ENCODE peak calls at places on chromosome 16, in six cellular contexts. U is AG10803; D is activated naive CD8-positive, alpha-beta T cell treated with anti-CD3 and anti-CD28 coated beads for 36 hours; X is EL; N is retina; L is endothelial cell. J is an unnamed sample.

GRCh38 chr16:30163538-30163937 is 19.9 kb upstream of the CORO1A start:
- DNase-seq in U (no peak), D (no peak), X (no peak), N (no peak), L (no peak), J (no peak)

GRCh38 chr16:4535627-4536108 is 2.9 kb downstream of the CDIP1 start:
- DNase-seq in U (no peak), D (peak; percentile 58), X (no peak), N (no peak), L (no peak), J (no peak)

GRCh38 chr16:55480228-55480655 is 1.2 kb downstream of the MMP2 start:
- DNase-seq in U (peak; percentile 96), D (no peak), X (peak; percentile 91), N (peak; percentile 52), L (peak; percentile 41), J (peak; percentile 92)

GRCh38 chr16:19294156-19294649 is 8.7 kb downstream of the CLEC19A start:
- DNase-seq in U (no peak), D (peak; percentile 21), X (no peak), N (no peak), L (peak; percentile 8), J (peak; percentile 73)

GRCh38 chr16:57632568-57632967 is 4.1 kb downstream of the ADGRG1 start:
- DNase-seq in U (no peak), D (no peak), X (no peak), N (no peak), L (no peak), J (no peak)

GRCh38 chr16:64711026-64711425 is 410.8 kb downstream of the CDH11 start:
- DNase-seq in U (peak; percentile 53), D (no peak), X (peak; percentile 52), N (no peak), L (no peak), J (no peak)

GRCh38 chr16:70526403-70526802 is 2.8 kb downstream of the SF3B3 start:
- DNase-seq in U (no peak), D (no peak), X (no peak), N (no peak), L (no peak), J (no peak)

GRCh38 chr16:71762186-71762585 is 37.7 kb upstream of the PHLPP2 start:
- DNase-seq in U (peak; percentile 78), D (no peak), X (peak; percentile 69), N (no peak), L (no peak), J (no peak)

GRCh38 chr16:18969050-18969854 is 14.5 kb upstream of the TMC7 start:
- DNase-seq in U (peak; percentile 68), D (peak; percentile 67), X (peak; percentile 71), N (peak; percentile 90), L (peak; percentile 91), J (peak; percentile 88)

GRCh38 chr16:1054660-1055556 is 17.6 kb upstream of the SSTR5 start:
- DNase-seq in U (peak; percentile 37), D (peak; percentile 39), X (peak; percentile 38), N (peak; percentile 86), L (peak; percentile 85), J (no peak)

GRCh38 chr16:14070555-14070876 is 603 bp upstream of the MRTFB start:
- DNase-seq in U (no peak), D (no peak), X (no peak), N (no peak), L (no peak), J (no peak)

GRCh38 chr16:89687092-89687940 is 827 bp downstream of the CDK10 start:
- DNase-seq in U (peak; percentile 31), D (no peak), X (peak; percentile 50), N (peak; percentile 84), L (no peak), J (no peak)

GRCh38 chr16:81410643-81411235 is 33.9 kb upstream of the CMIP start:
- DNase-seq in U (no peak), D (no peak), X (no peak), N (no peak), L (no peak), J (no peak)

GRCh38 chr16:48426244-48427135 is 41.3 kb upstream of the SIAH1 start:
- DNase-seq in U (peak; percentile 49), D (no peak), X (no peak), N (no peak), L (no peak), J (no peak)

GRCh38 chr16:53434436-53435065 is at the start of gene RBL2:
- DNase-seq in U (peak; percentile 79), D (peak; percentile 86), X (peak; percentile 48), N (peak; percentile 94), L (peak; percentile 83), J (no peak)

GRCh38 chr16:85675528-85675927 is 13.2 kb downstream of the GINS2 start:
- DNase-seq in U (peak; percentile 31), D (no peak), X (peak; percentile 29), N (no peak), L (no peak), J (no peak)

GRCh38 chr16:89409161-89409711 is 81.1 kb downstream of the ANKRD11 start:
- DNase-seq in U (no peak), D (peak; percentile 61), X (peak; percentile 49), N (no peak), L (no peak), J (no peak)